ENCODE peak calls at places on chromosomes 3 and 15, in nine cellular contexts. A is hepatocyte, H is RWPE1, G is GM12865, Z is sigmoid colon, B is AG09319, R is brain microvascular endothelial cell, C is HFF-Myc, W is endothelial cell. S is an unnamed sample.

GRCh38 chr3:112640864-112641751 is at the start of gene CCDC80:
- DNase-seq in A (peak; percentile 63), H (peak; percentile 92), G (peak; percentile 27), Z (peak; percentile 71), B (no peak), R (peak; percentile 77), C (peak; percentile 89), W (no peak), S (no peak)

GRCh38 chr3:127006781-127007436 is 24.0 kb downstream of the PLXNA1 start:
- DNase-seq in A (no peak), H (peak; percentile 38), G (no peak), Z (no peak), B (no peak), R (no peak), C (no peak), W (no peak), S (no peak)

GRCh38 chr15:66943456-66944095 is 121.8 kb upstream of the SMAD3 start:
- DNase-seq in A (no peak), H (no peak), G (peak; percentile 65), Z (peak; percentile 39), B (no peak), R (no peak), C (no peak), W (no peak), S (no peak)

GRCh38 chr3:159749406-159749805 is 239.2 kb upstream of the IL12A start:
- DNase-seq in A (no peak), H (no peak), G (no peak), Z (no peak), B (no peak), R (no peak), C (no peak), W (no peak), S (no peak)

GRCh38 chr15:81001180-81002003 is 669 bp downstream of the TLNRD1 start:
- DNase-seq in A (peak; percentile 83), H (peak; percentile 55), G (peak; percentile 78), Z (peak; percentile 79), B (no peak), R (no peak), C (no peak), W (peak; percentile 51), S (peak; percentile 89)

GRCh38 chr3:139222100-139222657 is 121.6 kb upstream of the MRPS22 start:
- DNase-seq in A (no peak), H (no peak), G (no peak), Z (no peak), B (no peak), R (no peak), C (no peak), W (no peak), S (no peak)

GRCh38 chr15:58440922-58441321 is 9.1 kb downstream of the LIPC start:
- DNase-seq in A (peak; percentile 57), H (peak; percentile 71), G (no peak), Z (no peak), B (no peak), R (no peak), C (no peak), W (no peak), S (no peak)

GRCh38 chr3:34159613-34160420 is 361.4 kb downstream of the PDCD6IP start:
- DNase-seq in A (no peak), H (no peak), G (no peak), Z (no peak), B (no peak), R (no peak), C (no peak), W (no peak), S (no peak)

GRCh38 chr3:174337227-174337626 is 521.9 kb upstream of the NAALADL2 start:
- DNase-seq in A (no peak), H (no peak), G (no peak), Z (no peak), B (no peak), R (no peak), C (no peak), W (no peak), S (no peak)

GRCh38 chr3:136752046-136752326 is 192 bp downstream of the STAG1 start:
- DNase-seq in A (peak; percentile 85), H (peak; percentile 36), G (no peak), Z (no peak), B (no peak), R (no peak), C (no peak), W (no peak), S (no peak)

GRCh38 chr3:38366082-38366481 is 19.5 kb downstream of the XYLB start:
- DNase-seq in A (no peak), H (no peak), G (no peak), Z (no peak), B (no peak), R (no peak), C (no peak), W (no peak), S (no peak)

GRCh38 chr3:185937689-185938374 is at the start of gene TRA2B:
- DNase-seq in A (peak; percentile 99), H (peak; percentile 95), G (peak; percentile 99), Z (peak; percentile 100), B (peak; percentile 96), R (peak; percentile 97), C (peak; percentile 92), W (peak; percentile 97), S (peak; percentile 99)

GRCh38 chr3:185942396-185942795 is 4.6 kb upstream of the TRA2B start:
- DNase-seq in A (no peak), H (no peak), G (no peak), Z (no peak), B (no peak), R (no peak), C (no peak), W (no peak), S (no peak)

GRCh38 chr3:185936814-185937688 is 763 bp downstream of the TRA2B start:
- DNase-seq in A (peak; percentile 94), H (peak; percentile 66), G (peak; percentile 94), Z (peak; percentile 96), B (peak; percentile 75), R (peak; percentile 84), C (peak; percentile 72), W (peak; percentile 88), S (peak; percentile 95)

GRCh38 chr3:185940951-185941350 is 3.1 kb upstream of the TRA2B start:
- DNase-seq in A (no peak), H (peak; percentile 55), G (no peak), Z (no peak), B (no peak), R (no peak), C (no peak), W (no peak), S (no peak)

DNA sequence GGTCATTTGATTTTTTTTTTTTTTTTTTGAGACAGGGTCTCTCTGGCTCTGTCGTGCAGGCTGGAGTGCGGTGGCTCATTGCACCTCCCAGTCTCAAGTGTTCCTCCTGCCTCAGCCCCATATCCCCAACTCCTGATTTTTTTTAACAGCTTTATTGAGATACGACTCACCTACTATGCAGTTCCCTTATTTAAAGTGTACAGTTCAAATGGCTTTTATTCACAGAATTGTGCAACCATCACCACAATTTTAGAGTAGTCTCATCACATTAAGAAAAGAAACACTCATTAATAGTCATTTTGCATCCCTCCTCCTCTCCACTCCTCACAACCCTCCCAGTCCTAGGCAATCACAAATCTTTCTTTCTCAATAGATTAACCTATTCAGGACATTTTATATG is 1.9 kb upstream of the TRA2B start:
- DNase-seq in A (no peak), H (no peak), G (no peak), Z (no peak), B (no peak), R (no peak), C (no peak), W (no peak), S (no peak)
- TF ChIP-seq CTCF in A (no peak), H (no peak), G (no peak), Z (no peak), B (no peak), R (no peak), C (no peak), W (no peak), S (no peak)

DNA sequence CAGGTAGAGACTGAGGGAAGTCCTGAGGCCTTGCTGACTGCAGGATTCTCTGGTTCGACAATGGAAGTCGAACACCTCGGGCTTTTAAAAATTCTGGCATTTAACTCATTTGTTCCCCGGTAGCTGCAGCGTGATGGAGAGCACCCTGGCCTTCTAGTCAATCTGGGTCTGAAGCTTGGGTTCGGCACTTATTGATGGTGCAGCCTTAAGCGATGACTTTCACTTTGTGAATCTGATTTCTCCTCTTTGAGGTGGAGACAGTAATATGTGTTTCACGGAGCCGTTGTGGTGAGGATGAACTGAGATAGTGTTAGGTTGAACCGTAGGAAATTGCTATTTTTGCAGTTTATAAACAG is 621 bp upstream of the PARP6 start:
- DNase-seq in A (no peak), H (no peak), G (no peak), Z (no peak), B (no peak), R (no peak), C (no peak), W (no peak), S (no peak)
- TF ChIP-seq CTCF in A (no peak), H (peak; percentile 30), G (no peak), Z (peak; percentile 9), B (no peak), R (no peak), C (no peak), W (no peak), S (peak; percentile 61)

DNA sequence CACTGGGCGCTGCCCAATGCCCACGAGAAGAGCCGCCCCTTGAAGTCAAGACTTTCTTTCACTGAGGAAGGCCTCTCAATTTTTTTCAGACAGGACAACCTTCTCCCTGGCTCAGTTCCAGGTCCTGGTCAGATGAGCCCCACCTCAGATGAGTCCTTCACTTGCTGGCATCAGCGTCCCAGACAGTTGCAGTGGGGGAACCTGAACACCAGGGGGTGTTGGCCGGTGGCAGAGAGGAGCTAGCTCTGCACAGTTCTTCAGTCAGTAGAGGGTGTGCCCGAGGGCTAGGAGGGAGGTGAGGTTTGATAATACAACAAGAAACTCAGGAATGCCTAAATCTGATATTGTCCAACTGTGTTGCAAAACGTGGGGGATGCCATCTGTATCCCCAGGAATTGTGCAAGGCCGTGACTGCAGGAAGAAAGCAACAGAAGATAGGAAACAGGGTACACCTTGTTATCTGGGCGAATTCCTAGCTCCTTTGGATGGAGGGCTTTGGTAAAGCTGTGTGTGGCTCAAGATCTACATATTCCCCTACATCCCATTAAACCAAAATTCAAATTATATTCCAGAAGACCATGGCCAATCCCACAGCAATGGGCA is 34.3 kb downstream of the CCR3 start:
- DNase-seq in A (peak; percentile 67), H (peak; percentile 15), G (peak; percentile 82), Z (peak; percentile 68), B (no peak), R (peak; percentile 3), C (no peak), W (peak; percentile 57), S (no peak)
- TF ChIP-seq CTCF in A (peak; percentile 45), H (no peak), G (peak; percentile 92), Z (no peak), B (peak; percentile 26), R (peak; percentile 69), C (peak; percentile 51), W (peak; percentile 56), S (peak; percentile 51)

DNA sequence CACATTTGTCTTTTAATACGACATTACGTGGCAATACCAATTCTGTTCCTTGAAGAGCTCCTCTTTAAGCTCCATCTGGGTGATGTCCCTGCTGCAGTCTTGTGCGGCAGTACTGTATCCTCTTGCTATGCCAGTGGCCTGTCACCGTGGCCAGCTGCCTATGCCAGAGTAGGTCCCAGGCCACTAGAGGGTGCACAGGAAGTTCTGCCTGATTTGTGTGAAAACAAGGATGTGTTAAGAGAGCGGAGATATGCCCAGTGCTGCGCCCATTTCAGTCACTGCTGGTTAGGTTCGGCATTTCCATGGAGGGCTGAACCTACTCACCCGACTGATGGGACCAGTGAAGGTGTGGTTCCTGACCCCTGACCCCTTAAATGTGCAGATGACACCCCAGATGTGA is 25.2 kb downstream of the NIPA1 start:
- DNase-seq in A (peak; percentile 18), H (no peak), G (no peak), Z (no peak), B (no peak), R (no peak), C (no peak), W (peak; percentile 46), S (no peak)
- TF ChIP-seq CTCF in A (peak; percentile 28), H (no peak), G (peak; percentile 20), Z (no peak), B (peak; percentile 24), R (no peak), C (peak; percentile 44), W (no peak), S (peak; percentile 68)